ENCODE peak calls at places on chromosome 20, in eight cellular contexts. Z, E, F, W, K, R, Q and D are unnamed samples.

GRCh38 chr20:44053046-44053445 is 133.9 kb downstream of the JPH2 start:
- DNase-seq in Z (no peak), E (no peak), F (no peak), W (no peak), K (no peak), R (no peak), Q (no peak), D (no peak)

GRCh38 chr20:9028419-9028818 is 40.5 kb upstream of the PLCB4 start:
- DNase-seq in Z (no peak), E (no peak), F (no peak), W (no peak), K (no peak), R (no peak), Q (no peak), D (no peak)

GRCh38 chr20:64093013-64093503 is 8.9 kb upstream of the LKAAEAR1 start:
- DNase-seq in Z (peak), E (no peak), F (no peak), W (no peak), K (no peak), R (no peak), Q (no peak), D (no peak)

GRCh38 chr20:21529863-21530262 is 16.0 kb upstream of the NKX2-2 start:
- DNase-seq in Z (peak), E (no peak), F (no peak), W (no peak), K (no peak), R (no peak), Q (no peak), D (no peak)

GRCh38 chr20:62496525-62497218 is 20.9 kb upstream of the GATA5 start:
- DNase-seq in Z (peak), E (no peak), F (no peak), W (no peak), K (no peak), R (no peak), Q (peak), D (peak)

GRCh38 chr20:17536944-17537444 is 5.8 kb upstream of the BFSP1 start:
- DNase-seq in Z (peak), E (peak), F (no peak), W (no peak), K (peak), R (peak), Q (peak), D (peak)

GRCh38 chr20:4383966-4384365 is 337.7 kb upstream of the PRND start:
- DNase-seq in Z (no peak), E (no peak), F (peak), W (no peak), K (no peak), R (peak), Q (no peak), D (no peak)

GRCh38 chr20:50312682-50313187 is 122.1 kb downstream of the CEBPB start:
- DNase-seq in Z (no peak), E (peak), F (no peak), W (no peak), K (peak), R (peak), Q (no peak), D (no peak)

GRCh38 chr20:61639200-61639599 is 387.1 kb downstream of the CDH4 start:
- DNase-seq in Z (no peak), E (no peak), F (peak), W (no peak), K (peak), R (no peak), Q (no peak), D (no peak)

GRCh38 chr20:61500791-61501321 is 248.8 kb downstream of the CDH4 start:
- DNase-seq in Z (no peak), E (no peak), F (no peak), W (no peak), K (peak), R (no peak), Q (no peak), D (no peak)

GRCh38 chr20:57450419-57450818 is 59.2 kb downstream of the RBM38 start:
- DNase-seq in Z (no peak), E (no peak), F (peak), W (no peak), K (no peak), R (peak), Q (no peak), D (no peak)

GRCh38 chr20:62795023-62795761 is 1.1 kb upstream of the MRGBP start:
- DNase-seq in Z (peak), E (no peak), F (no peak), W (no peak), K (peak), R (peak), Q (peak), D (peak)

GRCh38 chr20:17624070-17624469 is 54.2 kb downstream of the DSTN start:
- DNase-seq in Z (no peak), E (no peak), F (no peak), W (no peak), K (no peak), R (no peak), Q (no peak), D (no peak)

GRCh38 chr20:38186788-38187221 is 21.7 kb upstream of the TGM2 start:
- DNase-seq in Z (no peak), E (no peak), F (no peak), W (no peak), K (peak), R (peak), Q (no peak), D (no peak)

GRCh38 chr20:3915691-3916090 is 26.5 kb downstream of the PANK2 start:
- DNase-seq in Z (no peak), E (no peak), F (no peak), W (no peak), K (no peak), R (no peak), Q (no peak), D (no peak)

GRCh38 chr20:12597491-12597890 is 411.3 kb upstream of the SPTLC3 start:
- DNase-seq in Z (no peak), E (no peak), F (no peak), W (no peak), K (no peak), R (no peak), Q (no peak), D (no peak)

GRCh38 chr20:34951252-34951651 is 4.4 kb downstream of the GSS start:
- DNase-seq in Z (no peak), E (no peak), F (no peak), W (no peak), K (no peak), R (no peak), Q (no peak), D (no peak)

GRCh38 chr20:34938466-34939163 is 17.0 kb downstream of the GSS start:
- DNase-seq in Z (no peak), E (no peak), F (no peak), W (no peak), K (no peak), R (no peak), Q (no peak), D (no peak)

GRCh38 chr20:25062841-25063240 is 4.9 kb upstream of the ACSS1 start:
- DNase-seq in Z (no peak), E (no peak), F (no peak), W (no peak), K (no peak), R (no peak), Q (no peak), D (no peak)

GRCh38 chr20:59064214-59064722 is 21.7 kb upstream of the PRELID3B start:
- DNase-seq in Z (peak), E (no peak), F (no peak), W (no peak), K (peak), R (no peak), Q (no peak), D (no peak)

GRCh38 chr20:34215711-34216381 is 25.4 kb upstream of the ASIP start:
- DNase-seq in Z (peak), E (peak), F (no peak), W (peak), K (peak), R (peak), Q (no peak), D (no peak)

GRCh38 chr20:47785900-47786762 is 850 bp upstream of the SULF2 start:
- DNase-seq in Z (no peak), E (peak), F (peak), W (no peak), K (peak), R (peak), Q (no peak), D (no peak)

GRCh38 chr20:4181956-4182945 is 166.9 kb upstream of the RNF24 start:
- DNase-seq in Z (no peak), E (no peak), F (no peak), W (no peak), K (no peak), R (no peak), Q (no peak), D (no peak)

GRCh38 chr20:3815703-3816315 is 4.5 kb upstream of the AP5S1 start:
- DNase-seq in Z (no peak), E (no peak), F (no peak), W (no peak), K (no peak), R (no peak), Q (no peak), D (peak)

GRCh38 chr20:8790442-8791074 is 278.3 kb upstream of the PLCB4 start:
- DNase-seq in Z (peak), E (no peak), F (no peak), W (no peak), K (peak), R (peak), Q (no peak), D (peak)

GRCh38 chr20:50304501-50304856 is 113.8 kb downstream of the CEBPB start:
- DNase-seq in Z (no peak), E (no peak), F (no peak), W (no peak), K (no peak), R (peak), Q (no peak), D (no peak)

GRCh38 chr20:63158352-63158751 is 57.6 kb downstream of the YTHDF1 start:
- DNase-seq in Z (no peak), E (no peak), F (no peak), W (no peak), K (no peak), R (no peak), Q (no peak), D (no peak)

GRCh38 chr20:23161244-23161875 is 75.2 kb upstream of the CD93 start:
- DNase-seq in Z (no peak), E (no peak), F (no peak), W (no peak), K (peak), R (no peak), Q (no peak), D (no peak)

GRCh38 chr20:5156670-5157448 is 30.1 kb downstream of the CDS2 start:
- DNase-seq in Z (no peak), E (no peak), F (no peak), W (no peak), K (no peak), R (peak), Q (no peak), D (no peak)

GRCh38 chr20:23114448-23114847 is 28.3 kb upstream of the CD93 start:
- DNase-seq in Z (no peak), E (no peak), F (no peak), W (no peak), K (no peak), R (no peak), Q (no peak), D (no peak)

GRCh38 chr20:38283236-38283635 is 20.7 kb upstream of the BPI start:
- DNase-seq in Z (no peak), E (no peak), F (no peak), W (no peak), K (no peak), R (no peak), Q (no peak), D (no peak)